ENCODE peak calls at places on chromosomes 7 and 10, in seven cellular contexts. N is NCI-H82, L is mucosa of descending colon, B is left kidney, K is DMS153, P is adipocyte, R is mesothelial cell of epicardium. Y is an unnamed sample.

GRCh38 chr7:26860361-26860760 is 4.0 kb downstream of the SKAP2 start:
- DNase-seq in R (no peak), B (peak), L (no peak), K (peak), N (peak), P (no peak), Y (no peak)

GRCh38 chr7:143891457-143891856 is 10.5 kb downstream of the TCAF1 start:
- DNase-seq in P (no peak), R (no peak), N (no peak), K (no peak), B (no peak), L (no peak), Y (no peak)

GRCh38 chr7:116354546-116355422 is 144.4 kb downstream of the TES start:
- DNase-seq in R (peak), P (peak), K (no peak), B (peak), L (no peak), N (no peak), Y (no peak)

GRCh38 chr7:117806011-117806410 is 67.2 kb downstream of the CTTNBP2 start:
- DNase-seq in L (no peak), B (no peak), P (no peak), K (no peak), N (no peak), R (no peak), Y (no peak)

GRCh38 chr10:77926566-77927342 is at the start of gene DLG5:
- DNase-seq in R (peak), B (peak), K (no peak), P (peak), N (peak), L (peak), Y (no peak)

GRCh38 chr7:101140746-101141382 is 13.4 kb upstream of the AP1S1 start:
- DNase-seq in N (no peak), B (no peak), R (no peak), K (no peak), P (no peak), L (no peak), Y (no peak)

GRCh38 chr7:55065079-55065478 is 46.3 kb downstream of the EGFR start:
- DNase-seq in B (peak), P (peak), N (no peak), L (no peak), R (no peak), K (no peak), Y (no peak)

GRCh38 chr10:123144697-123145541 is 3.0 kb upstream of the HMX2 start:
- DNase-seq in P (no peak), K (no peak), B (peak), N (peak), L (no peak), R (no peak), Y (no peak)

GRCh38 chr10:118694848-118695247 is 59.9 kb downstream of the CACUL1 start:
- DNase-seq in L (no peak), R (no peak), N (no peak), B (no peak), K (no peak), P (peak), Y (no peak)

GRCh38 chr7:100679129-100679926 is 5.8 kb downstream of the GNB2 start:
- DNase-seq in B (no peak), L (no peak), N (no peak), K (no peak), P (no peak), R (no peak), Y (no peak)

GRCh38 chr7:33590902-33591301 is 314.4 kb upstream of the BMPER start:
- DNase-seq in N (no peak), L (no peak), K (no peak), B (no peak), P (peak), R (no peak), Y (no peak)

GRCh38 chr7:139709460-139709859 is 68.3 kb downstream of the HIPK2 start:
- DNase-seq in K (no peak), N (no peak), B (no peak), L (no peak), R (no peak), P (peak), Y (no peak)

GRCh38 chr10:18162021-18162631 is 21.9 kb downstream of the CACNB2 start:
- DNase-seq in K (no peak), B (no peak), L (no peak), R (no peak), P (no peak), N (no peak), Y (no peak)

GRCh38 chr7:8261711-8262695 is at the start of gene ICA1:
- DNase-seq in L (peak), K (peak), N (peak), R (peak), B (peak), P (peak), Y (peak)

Y was measured in NCI-H446.